ENCODE peak calls at places on chromosome 9, in seven cellular contexts. One of them, this sample, is unnamed. For H3K27me3, the result is how much of the 10 kb centered on the place peaks cover.

GRCh38 chr9:124506931-124507879 is at the start of gene NR5A1:
- DNase-seq in tibial nerve: no peak
- DNase-seq in neural progenitor cell: no peak
- DNase-seq in cardiac muscle cell: no peak
- DNase-seq in IMR-90: no peak
- DNase-seq in CD4-positive, CD25-positive, alpha-beta regulatory T cell: no peak
- DNase-seq in GM23338: no peak
- DNase-seq in this sample: no peak

GRCh38 chr9:14654932-14655331 is 38.3 kb downstream of the ZDHHC21 start:
- DNase-seq in tibial nerve: no peak
- DNase-seq in neural progenitor cell: no peak
- DNase-seq in cardiac muscle cell: peak
- DNase-seq in IMR-90: peak
- DNase-seq in CD4-positive, CD25-positive, alpha-beta regulatory T cell: no peak
- DNase-seq in GM23338: no peak
- DNase-seq in this sample: no peak

GRCh38 chr9:116809656-116810055 is 122.6 kb downstream of the TRIM32 start:
- DNase-seq in tibial nerve: no peak
- DNase-seq in neural progenitor cell: no peak
- DNase-seq in cardiac muscle cell: no peak
- DNase-seq in IMR-90: no peak
- DNase-seq in CD4-positive, CD25-positive, alpha-beta regulatory T cell: no peak
- DNase-seq in GM23338: no peak
- DNase-seq in this sample: no peak

GRCh38 chr9:132732326-132732725 is 62.1 kb downstream of the GTF3C4 start:
- DNase-seq in tibial nerve: no peak
- DNase-seq in neural progenitor cell: no peak
- DNase-seq in cardiac muscle cell: no peak
- DNase-seq in IMR-90: no peak
- DNase-seq in CD4-positive, CD25-positive, alpha-beta regulatory T cell: no peak
- DNase-seq in GM23338: no peak
- DNase-seq in this sample: no peak

GRCh38 chr9:89678394-89679005 is 73.7 kb downstream of the GADD45G start:
- DNase-seq in tibial nerve: no peak
- DNase-seq in neural progenitor cell: peak
- DNase-seq in cardiac muscle cell: no peak
- DNase-seq in IMR-90: no peak
- DNase-seq in CD4-positive, CD25-positive, alpha-beta regulatory T cell: no peak
- DNase-seq in GM23338: peak
- DNase-seq in this sample: no peak

GRCh38 chr9:136143215-136144001 is 24.7 kb upstream of the TMEM250 start:
- DNase-seq in tibial nerve: no peak
- DNase-seq in neural progenitor cell: peak
- DNase-seq in cardiac muscle cell: peak
- DNase-seq in IMR-90: peak
- DNase-seq in CD4-positive, CD25-positive, alpha-beta regulatory T cell: no peak
- DNase-seq in GM23338: peak
- DNase-seq in this sample: no peak

GRCh38 chr9:3980771-3981170 is 319.1 kb downstream of the GLIS3 start:
- DNase-seq in tibial nerve: no peak
- DNase-seq in neural progenitor cell: peak
- DNase-seq in cardiac muscle cell: peak
- DNase-seq in IMR-90: peak
- DNase-seq in CD4-positive, CD25-positive, alpha-beta regulatory T cell: no peak
- DNase-seq in GM23338: no peak
- DNase-seq in this sample: peak

GRCh38 chr9:4113711-4114110 is 186.2 kb downstream of the GLIS3 start:
- DNase-seq in tibial nerve: no peak
- DNase-seq in neural progenitor cell: no peak
- DNase-seq in cardiac muscle cell: no peak
- DNase-seq in IMR-90: no peak
- DNase-seq in CD4-positive, CD25-positive, alpha-beta regulatory T cell: no peak
- DNase-seq in GM23338: no peak
- DNase-seq in this sample: no peak

GRCh38 chr9:134570726-134571325 is 70.8 kb upstream of the COL5A1 start:
- DNase-seq in tibial nerve: no peak
- DNase-seq in neural progenitor cell: no peak
- DNase-seq in cardiac muscle cell: no peak
- DNase-seq in IMR-90: no peak
- DNase-seq in CD4-positive, CD25-positive, alpha-beta regulatory T cell: no peak
- DNase-seq in GM23338: no peak
- DNase-seq in this sample: no peak

GRCh38 chr9:129071526-129072131 is 9.3 kb upstream of the DOLPP1 start:
- DNase-seq in tibial nerve: no peak
- DNase-seq in neural progenitor cell: peak
- DNase-seq in cardiac muscle cell: no peak
- DNase-seq in IMR-90: no peak
- DNase-seq in CD4-positive, CD25-positive, alpha-beta regulatory T cell: peak
- DNase-seq in GM23338: peak
- DNase-seq in this sample: peak

GRCh38 chr9:101465330-101465915 is 29.8 kb upstream of the ALDOB start:
- DNase-seq in tibial nerve: no peak
- DNase-seq in neural progenitor cell: peak
- DNase-seq in cardiac muscle cell: peak
- DNase-seq in IMR-90: peak
- DNase-seq in CD4-positive, CD25-positive, alpha-beta regulatory T cell: no peak
- DNase-seq in GM23338: peak
- DNase-seq in this sample: peak

GRCh38 chr9:116181853-116182610 is 28.4 kb downstream of the PAPPA start:
- DNase-seq in tibial nerve: no peak
- DNase-seq in neural progenitor cell: no peak
- DNase-seq in cardiac muscle cell: peak
- DNase-seq in IMR-90: peak
- DNase-seq in CD4-positive, CD25-positive, alpha-beta regulatory T cell: no peak
- DNase-seq in GM23338: peak
- DNase-seq in this sample: no peak

GRCh38 chr9:71655141-71655540 is 113.2 kb downstream of the CEMIP2 start:
- DNase-seq in tibial nerve: no peak
- DNase-seq in neural progenitor cell: no peak
- DNase-seq in cardiac muscle cell: no peak
- DNase-seq in IMR-90: no peak
- DNase-seq in CD4-positive, CD25-positive, alpha-beta regulatory T cell: no peak
- DNase-seq in GM23338: no peak
- DNase-seq in this sample: no peak

GRCh38 chr9:93591706-93592388 is 15.5 kb downstream of the PHF2 start:
- DNase-seq in tibial nerve: no peak
- DNase-seq in neural progenitor cell: no peak
- DNase-seq in cardiac muscle cell: no peak
- DNase-seq in IMR-90: no peak
- DNase-seq in CD4-positive, CD25-positive, alpha-beta regulatory T cell: no peak
- DNase-seq in GM23338: no peak
- DNase-seq in this sample: peak

GRCh38 chr9:4196376-4196775 is 103.5 kb downstream of the GLIS3 start:
- DNase-seq in tibial nerve: no peak
- DNase-seq in neural progenitor cell: no peak
- DNase-seq in cardiac muscle cell: no peak
- DNase-seq in IMR-90: peak
- DNase-seq in CD4-positive, CD25-positive, alpha-beta regulatory T cell: no peak
- DNase-seq in GM23338: no peak
- DNase-seq in this sample: no peak

GRCh38 chr9:126705311-126705766 is 91.6 kb downstream of the LMX1B start:
- DNase-seq in tibial nerve: peak
- DNase-seq in neural progenitor cell: peak
- DNase-seq in cardiac muscle cell: peak
- DNase-seq in IMR-90: peak
- DNase-seq in CD4-positive, CD25-positive, alpha-beta regulatory T cell: peak
- DNase-seq in GM23338: peak
- DNase-seq in this sample: peak
- H3K4me3 ChIP-seq in tibial nerve: no peak
- H3K4me3 ChIP-seq in neural progenitor cell: no peak
- H3K4me3 ChIP-seq in cardiac muscle cell: no peak
- H3K4me3 ChIP-seq in IMR-90: no peak
- H3K4me3 ChIP-seq in CD4-positive, CD25-positive, alpha-beta regulatory T cell: no peak
- H3K4me3 ChIP-seq in GM23338: peak
- H3K4me3 ChIP-seq in this sample: no peak

GRCh38 chr9:81191222-81191621 is 498.1 kb downstream of the TLE1 start:
- DNase-seq in tibial nerve: no peak
- DNase-seq in neural progenitor cell: no peak
- DNase-seq in cardiac muscle cell: no peak
- DNase-seq in IMR-90: peak
- DNase-seq in CD4-positive, CD25-positive, alpha-beta regulatory T cell: no peak
- DNase-seq in GM23338: no peak
- DNase-seq in this sample: no peak

GRCh38 chr9:81193362-81194339 is 495.7 kb downstream of the TLE1 start:
- DNase-seq in tibial nerve: no peak
- DNase-seq in neural progenitor cell: no peak
- DNase-seq in cardiac muscle cell: no peak
- DNase-seq in IMR-90: no peak
- DNase-seq in CD4-positive, CD25-positive, alpha-beta regulatory T cell: no peak
- DNase-seq in GM23338: no peak
- DNase-seq in this sample: no peak

GRCh38 chr9:81190659-81191058 is 498.7 kb downstream of the TLE1 start:
- DNase-seq in tibial nerve: no peak
- DNase-seq in neural progenitor cell: no peak
- DNase-seq in cardiac muscle cell: no peak
- DNase-seq in IMR-90: no peak
- DNase-seq in CD4-positive, CD25-positive, alpha-beta regulatory T cell: no peak
- DNase-seq in GM23338: no peak
- DNase-seq in this sample: no peak

GRCh38 chr9:81195206-81195605 is 494.1 kb downstream of the TLE1 start:
- DNase-seq in tibial nerve: no peak
- DNase-seq in neural progenitor cell: no peak
- DNase-seq in cardiac muscle cell: no peak
- DNase-seq in IMR-90: no peak
- DNase-seq in CD4-positive, CD25-positive, alpha-beta regulatory T cell: no peak
- DNase-seq in GM23338: no peak
- DNase-seq in this sample: no peak
- H3K27ac ChIP-seq in tibial nerve: no peak
- H3K27ac ChIP-seq in neural progenitor cell: no peak
- H3K27ac ChIP-seq in cardiac muscle cell: no peak
- H3K27ac ChIP-seq in IMR-90: no peak
- H3K27ac ChIP-seq in CD4-positive, CD25-positive, alpha-beta regulatory T cell: no peak
- H3K27ac ChIP-seq in GM23338: no peak
- H3K27ac ChIP-seq in this sample: no peak

GRCh38 chr9:21367957-21368356 is at the start of gene IFNA13:
- DNase-seq in tibial nerve: no peak
- DNase-seq in neural progenitor cell: no peak
- DNase-seq in cardiac muscle cell: no peak
- DNase-seq in IMR-90: no peak
- DNase-seq in CD4-positive, CD25-positive, alpha-beta regulatory T cell: no peak
- DNase-seq in GM23338: no peak
- DNase-seq in this sample: no peak
- H3K27me3 ChIP-seq in tibial nerve: under half
- H3K27me3 ChIP-seq in neural progenitor cell: under half
- H3K27me3 ChIP-seq in cardiac muscle cell: under half
- H3K27me3 ChIP-seq in IMR-90: under half
- H3K27me3 ChIP-seq in CD4-positive, CD25-positive, alpha-beta regulatory T cell: under half
- H3K27me3 ChIP-seq in GM23338: under half
- H3K27me3 ChIP-seq in this sample: under half

DNA sequence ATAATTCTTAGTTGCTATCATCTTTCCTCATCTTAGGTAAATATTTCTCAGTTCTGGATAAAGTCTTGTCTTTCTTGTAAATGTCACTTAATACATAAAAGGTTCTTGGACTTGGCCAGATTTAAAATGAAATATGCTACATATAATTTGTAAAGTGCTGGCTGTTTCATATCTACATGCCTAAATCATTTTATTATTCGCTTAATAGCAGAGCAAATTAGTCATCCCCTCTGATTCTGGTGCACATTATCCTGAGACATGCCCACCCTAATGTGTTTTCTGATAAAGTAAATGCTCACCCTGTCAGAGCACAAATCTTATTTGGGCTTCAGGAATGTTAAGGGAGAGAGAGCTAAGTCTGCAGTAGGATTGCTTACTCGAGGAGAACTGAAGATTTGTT is 166.5 kb upstream of the IZUMO3 start:
- DNase-seq in tibial nerve: no peak
- DNase-seq in neural progenitor cell: no peak
- DNase-seq in cardiac muscle cell: no peak
- DNase-seq in IMR-90: no peak
- DNase-seq in CD4-positive, CD25-positive, alpha-beta regulatory T cell: no peak
- DNase-seq in GM23338: no peak
- DNase-seq in this sample: no peak
- H3K4me3 ChIP-seq in tibial nerve: no peak
- H3K4me3 ChIP-seq in neural progenitor cell: no peak
- H3K4me3 ChIP-seq in cardiac muscle cell: no peak
- H3K4me3 ChIP-seq in IMR-90: no peak
- H3K4me3 ChIP-seq in CD4-positive, CD25-positive, alpha-beta regulatory T cell: no peak
- H3K4me3 ChIP-seq in GM23338: no peak
- H3K4me3 ChIP-seq in this sample: no peak

GRCh38 chr9:77977210-77977611 is 54.4 kb downstream of the GNAQ start:
- DNase-seq in tibial nerve: peak
- DNase-seq in neural progenitor cell: peak
- DNase-seq in cardiac muscle cell: peak
- DNase-seq in IMR-90: peak
- DNase-seq in CD4-positive, CD25-positive, alpha-beta regulatory T cell: peak
- DNase-seq in GM23338: peak
- DNase-seq in this sample: peak
- H3K27ac ChIP-seq in tibial nerve: peak
- H3K27ac ChIP-seq in neural progenitor cell: no peak
- H3K27ac ChIP-seq in cardiac muscle cell: no peak
- H3K27ac ChIP-seq in IMR-90: no peak
- H3K27ac ChIP-seq in CD4-positive, CD25-positive, alpha-beta regulatory T cell: peak
- H3K27ac ChIP-seq in GM23338: peak
- H3K27ac ChIP-seq in this sample: no peak

GRCh38 chr9:109992293-109992692 is 212.3 kb downstream of the PALM2AKAP2 start:
- DNase-seq in tibial nerve: no peak
- DNase-seq in neural progenitor cell: no peak
- DNase-seq in cardiac muscle cell: no peak
- DNase-seq in IMR-90: no peak
- DNase-seq in CD4-positive, CD25-positive, alpha-beta regulatory T cell: no peak
- DNase-seq in GM23338: no peak
- DNase-seq in this sample: no peak

GRCh38 chr9:109989296-109989695 is 209.3 kb downstream of the PALM2AKAP2 start:
- DNase-seq in tibial nerve: no peak
- DNase-seq in neural progenitor cell: no peak
- DNase-seq in cardiac muscle cell: peak
- DNase-seq in IMR-90: peak
- DNase-seq in CD4-positive, CD25-positive, alpha-beta regulatory T cell: no peak
- DNase-seq in GM23338: no peak
- DNase-seq in this sample: no peak

GRCh38 chr9:109981091-109981490 is 201.1 kb downstream of the PALM2AKAP2 start:
- DNase-seq in tibial nerve: no peak
- DNase-seq in neural progenitor cell: no peak
- DNase-seq in cardiac muscle cell: no peak
- DNase-seq in IMR-90: no peak
- DNase-seq in CD4-positive, CD25-positive, alpha-beta regulatory T cell: no peak
- DNase-seq in GM23338: no peak
- DNase-seq in this sample: no peak

GRCh38 chr9:109990541-109990940 is 210.5 kb downstream of the PALM2AKAP2 start:
- DNase-seq in tibial nerve: no peak
- DNase-seq in neural progenitor cell: no peak
- DNase-seq in cardiac muscle cell: peak
- DNase-seq in IMR-90: no peak
- DNase-seq in CD4-positive, CD25-positive, alpha-beta regulatory T cell: no peak
- DNase-seq in GM23338: no peak
- DNase-seq in this sample: no peak

DNA sequence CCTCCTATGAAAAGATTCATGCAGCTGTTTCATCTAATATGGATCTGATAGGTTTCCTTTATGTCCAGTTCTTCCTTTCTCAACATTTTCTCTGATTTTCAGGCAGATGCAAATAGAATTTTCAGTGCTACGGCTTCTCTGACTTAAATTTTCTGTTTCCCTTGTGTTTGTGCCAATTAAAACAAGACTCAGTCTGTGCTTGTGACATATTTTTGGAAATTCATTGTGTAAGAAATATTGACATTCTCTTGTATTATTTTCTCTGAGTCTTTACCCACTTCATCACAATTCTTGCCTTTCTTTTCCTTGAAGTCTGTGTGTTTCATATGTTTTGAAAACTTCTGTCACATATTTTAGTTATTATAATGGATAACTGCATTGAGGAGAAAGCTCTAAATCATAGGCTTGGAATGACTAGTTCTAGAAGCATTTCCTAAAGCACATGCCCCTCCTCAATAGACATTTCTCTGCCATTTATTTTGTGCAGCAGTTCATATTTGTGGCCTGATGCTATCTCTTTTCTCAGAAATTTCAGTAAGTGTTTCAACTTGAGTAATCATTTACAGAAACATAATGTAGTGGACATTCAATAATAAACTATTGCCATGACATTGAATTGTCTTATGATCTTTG is 206.5 kb downstream of the PALM2AKAP2 start:
- DNase-seq in tibial nerve: no peak
- DNase-seq in neural progenitor cell: no peak
- DNase-seq in cardiac muscle cell: peak
- DNase-seq in IMR-90: peak
- DNase-seq in CD4-positive, CD25-positive, alpha-beta regulatory T cell: no peak
- DNase-seq in GM23338: no peak
- DNase-seq in this sample: peak
- H3K27me3 ChIP-seq in tibial nerve: under half
- H3K27me3 ChIP-seq in neural progenitor cell: under half
- H3K27me3 ChIP-seq in cardiac muscle cell: under half
- H3K27me3 ChIP-seq in IMR-90: under half
- H3K27me3 ChIP-seq in CD4-positive, CD25-positive, alpha-beta regulatory T cell: under half
- H3K27me3 ChIP-seq in GM23338: under half
- H3K27me3 ChIP-seq in this sample: under half